ENCODE peak calls at places on chromosomes 2 and 18, in nine cellular contexts. One of them, this sample, is unnamed.

GRCh38 chr2:226583715-226584114 is 215.9 kb downstream of the IRS1 start:
- DNase-seq in pancreas: no peak
- DNase-seq in epithelial cell of proximal tubule: peak; percentile 95
- DNase-seq in neural crest cell: no peak
- DNase-seq in tibial nerve: no peak
- DNase-seq in GM20000: no peak
- DNase-seq in foreskin keratinocyte: peak; percentile 83
- DNase-seq in IMR-90: peak; percentile 89
- DNase-seq in endothelial cell: no peak
- DNase-seq in this sample: no peak

GRCh38 chr18:45802814-45803492 is 22.5 kb upstream of the SIGLEC15 start:
- DNase-seq in pancreas: no peak
- DNase-seq in epithelial cell of proximal tubule: peak; percentile 90
- DNase-seq in neural crest cell: no peak
- DNase-seq in tibial nerve: no peak
- DNase-seq in GM20000: no peak
- DNase-seq in foreskin keratinocyte: peak; percentile 97
- DNase-seq in IMR-90: peak; percentile 99
- DNase-seq in endothelial cell: no peak
- DNase-seq in this sample: no peak

GRCh38 chr2:46764547-46764946 is 151.1 kb downstream of the MCFD2 start:
- DNase-seq in pancreas: no peak
- DNase-seq in epithelial cell of proximal tubule: no peak
- DNase-seq in neural crest cell: no peak
- DNase-seq in tibial nerve: no peak
- DNase-seq in GM20000: no peak
- DNase-seq in foreskin keratinocyte: no peak
- DNase-seq in IMR-90: no peak
- DNase-seq in endothelial cell: no peak
- DNase-seq in this sample: no peak

GRCh38 chr18:77071711-77072292 is 60.8 kb downstream of the MBP start:
- DNase-seq in pancreas: no peak
- DNase-seq in epithelial cell of proximal tubule: no peak
- DNase-seq in neural crest cell: no peak
- DNase-seq in tibial nerve: peak; percentile 52
- DNase-seq in GM20000: no peak
- DNase-seq in foreskin keratinocyte: peak; percentile 76
- DNase-seq in IMR-90: peak; percentile 100
- DNase-seq in endothelial cell: no peak
- DNase-seq in this sample: no peak

GRCh38 chr18:79910563-79910962 is 40.9 kb downstream of the SLC66A2 start:
- DNase-seq in pancreas: no peak
- DNase-seq in epithelial cell of proximal tubule: no peak
- DNase-seq in neural crest cell: no peak
- DNase-seq in tibial nerve: no peak
- DNase-seq in GM20000: no peak
- DNase-seq in foreskin keratinocyte: no peak
- DNase-seq in IMR-90: no peak
- DNase-seq in endothelial cell: no peak
- DNase-seq in this sample: no peak

GRCh38 chr2:101330253-101330921 is 21.9 kb upstream of the RNF149 start:
- DNase-seq in pancreas: peak; percentile 61
- DNase-seq in epithelial cell of proximal tubule: no peak
- DNase-seq in neural crest cell: peak; percentile 47
- DNase-seq in tibial nerve: no peak
- DNase-seq in GM20000: no peak
- DNase-seq in foreskin keratinocyte: peak; percentile 50
- DNase-seq in IMR-90: no peak
- DNase-seq in endothelial cell: peak; percentile 42
- DNase-seq in this sample: no peak

GRCh38 chr2:62741954-62742722 is 36.6 kb downstream of the EHBP1 start:
- DNase-seq in pancreas: no peak
- DNase-seq in epithelial cell of proximal tubule: no peak
- DNase-seq in neural crest cell: no peak
- DNase-seq in tibial nerve: no peak
- DNase-seq in GM20000: no peak
- DNase-seq in foreskin keratinocyte: peak; percentile 12
- DNase-seq in IMR-90: no peak
- DNase-seq in endothelial cell: no peak
- DNase-seq in this sample: no peak

GRCh38 chr2:225667465-225667864 is 268.0 kb downstream of the NYAP2 start:
- DNase-seq in pancreas: no peak
- DNase-seq in epithelial cell of proximal tubule: no peak
- DNase-seq in neural crest cell: no peak
- DNase-seq in tibial nerve: no peak
- DNase-seq in GM20000: no peak
- DNase-seq in foreskin keratinocyte: peak; percentile 48
- DNase-seq in IMR-90: no peak
- DNase-seq in endothelial cell: no peak
- DNase-seq in this sample: no peak

GRCh38 chr2:64488050-64488974 is 34.4 kb downstream of the LGALSL start:
- DNase-seq in pancreas: peak; percentile 90
- DNase-seq in epithelial cell of proximal tubule: no peak
- DNase-seq in neural crest cell: peak; percentile 87
- DNase-seq in tibial nerve: peak; percentile 66
- DNase-seq in GM20000: peak; percentile 71
- DNase-seq in foreskin keratinocyte: peak; percentile 39
- DNase-seq in IMR-90: peak; percentile 42
- DNase-seq in endothelial cell: peak; percentile 77
- DNase-seq in this sample: peak; percentile 83

GRCh38 chr2:9984217-9984739 is 32.8 kb downstream of the GRHL1 start:
- DNase-seq in pancreas: no peak
- DNase-seq in epithelial cell of proximal tubule: no peak
- DNase-seq in neural crest cell: no peak
- DNase-seq in tibial nerve: no peak
- DNase-seq in GM20000: peak; percentile 67
- DNase-seq in foreskin keratinocyte: peak; percentile 25
- DNase-seq in IMR-90: peak; percentile 48
- DNase-seq in endothelial cell: no peak
- DNase-seq in this sample: no peak

GRCh38 chr2:232542715-232543467 is 3.4 kb downstream of the CHRNG start:
- DNase-seq in pancreas: no peak
- DNase-seq in epithelial cell of proximal tubule: no peak
- DNase-seq in neural crest cell: no peak
- DNase-seq in tibial nerve: no peak
- DNase-seq in GM20000: no peak
- DNase-seq in foreskin keratinocyte: no peak
- DNase-seq in IMR-90: no peak
- DNase-seq in endothelial cell: no peak
- DNase-seq in this sample: no peak

GRCh38 chr2:57720728-57721627 is 325.6 kb upstream of the VRK2 start:
- DNase-seq in pancreas: no peak
- DNase-seq in epithelial cell of proximal tubule: peak; percentile 47
- DNase-seq in neural crest cell: peak; percentile 51
- DNase-seq in tibial nerve: peak; percentile 14
- DNase-seq in GM20000: peak; percentile 57
- DNase-seq in foreskin keratinocyte: peak; percentile 72
- DNase-seq in IMR-90: peak; percentile 52
- DNase-seq in endothelial cell: peak; percentile 56
- DNase-seq in this sample: peak; percentile 26

GRCh38 chr18:55515946-55516710 is 71.9 kb downstream of the TCF4 start:
- DNase-seq in pancreas: no peak
- DNase-seq in epithelial cell of proximal tubule: no peak
- DNase-seq in neural crest cell: no peak
- DNase-seq in tibial nerve: no peak
- DNase-seq in GM20000: no peak
- DNase-seq in foreskin keratinocyte: no peak
- DNase-seq in IMR-90: peak; percentile 84
- DNase-seq in endothelial cell: no peak
- DNase-seq in this sample: no peak

GRCh38 chr2:112482309-112483046 is 522 bp downstream of the TTL start:
- DNase-seq in pancreas: peak; percentile 73
- DNase-seq in epithelial cell of proximal tubule: no peak
- DNase-seq in neural crest cell: peak; percentile 39
- DNase-seq in tibial nerve: no peak
- DNase-seq in GM20000: peak; percentile 56
- DNase-seq in foreskin keratinocyte: peak; percentile 34
- DNase-seq in IMR-90: peak; percentile 42
- DNase-seq in endothelial cell: peak; percentile 35
- DNase-seq in this sample: no peak

GRCh38 chr2:174614261-174614660 is 16.7 kb upstream of the WIPF1 start:
- DNase-seq in pancreas: no peak
- DNase-seq in epithelial cell of proximal tubule: no peak
- DNase-seq in neural crest cell: no peak
- DNase-seq in tibial nerve: no peak
- DNase-seq in GM20000: no peak
- DNase-seq in foreskin keratinocyte: peak; percentile 85
- DNase-seq in IMR-90: peak; percentile 81
- DNase-seq in endothelial cell: no peak
- DNase-seq in this sample: no peak

GRCh38 chr2:137178955-137179377 is 413.6 kb downstream of the THSD7B start:
- DNase-seq in pancreas: no peak
- DNase-seq in epithelial cell of proximal tubule: no peak
- DNase-seq in neural crest cell: no peak
- DNase-seq in tibial nerve: no peak
- DNase-seq in GM20000: no peak
- DNase-seq in foreskin keratinocyte: peak; percentile 84
- DNase-seq in IMR-90: no peak
- DNase-seq in endothelial cell: no peak
- DNase-seq in this sample: no peak

DNA sequence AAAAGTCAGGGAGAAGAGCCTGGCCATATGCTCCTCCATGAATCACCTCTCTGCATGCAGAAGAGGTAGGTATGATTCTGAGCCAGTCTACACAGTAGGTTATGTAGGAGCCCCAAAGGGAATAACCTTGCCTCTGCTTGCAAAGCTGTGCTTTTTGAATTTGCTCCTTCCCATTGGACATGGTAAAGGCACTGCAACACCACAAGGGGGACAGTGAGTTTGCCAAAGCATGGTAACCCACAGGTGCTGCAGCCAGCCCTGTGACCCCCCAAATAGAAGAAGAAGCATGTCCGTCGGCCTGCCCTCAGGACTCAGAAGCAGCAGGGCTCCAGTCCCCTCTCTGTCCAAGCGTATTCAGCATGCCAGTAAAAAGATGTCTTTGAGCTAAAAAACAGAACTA is 51.0 kb upstream of the BCL2L11 start:
- DNase-seq in pancreas: no peak
- DNase-seq in epithelial cell of proximal tubule: no peak
- DNase-seq in neural crest cell: no peak
- DNase-seq in tibial nerve: no peak
- DNase-seq in GM20000: no peak
- DNase-seq in foreskin keratinocyte: no peak
- DNase-seq in IMR-90: no peak
- DNase-seq in endothelial cell: no peak
- DNase-seq in this sample: no peak
- TF ChIP-seq CTCF in pancreas: no peak
- TF ChIP-seq CTCF in epithelial cell of proximal tubule: peak; percentile 42
- TF ChIP-seq CTCF in neural crest cell: peak; percentile 38
- TF ChIP-seq CTCF in tibial nerve: no peak
- TF ChIP-seq CTCF in GM20000: no peak
- TF ChIP-seq CTCF in foreskin keratinocyte: peak; percentile 23
- TF ChIP-seq CTCF in IMR-90: no peak
- TF ChIP-seq CTCF in endothelial cell: peak; percentile 23
- TF ChIP-seq CTCF in this sample: no peak

DNA sequence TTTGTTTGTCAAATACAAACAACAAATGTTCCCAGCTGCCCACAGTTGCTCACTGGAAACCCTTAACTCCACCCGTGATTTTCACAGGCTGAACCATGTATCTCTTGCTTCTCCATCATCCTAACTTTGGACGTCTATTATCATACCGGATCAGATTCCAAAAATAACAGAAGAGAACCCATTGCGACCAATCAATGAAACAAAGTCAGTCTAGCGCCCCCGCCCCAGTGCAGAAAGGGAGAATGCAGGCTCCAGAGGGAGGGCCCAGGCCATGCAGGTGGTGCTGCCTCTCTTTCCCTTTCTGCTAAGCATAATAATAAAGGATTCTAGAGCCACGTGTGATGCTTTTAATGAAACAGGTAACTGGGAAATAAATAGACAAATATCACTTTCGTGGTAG is 24.1 kb downstream of the COLEC12 start:
- DNase-seq in pancreas: no peak
- DNase-seq in epithelial cell of proximal tubule: no peak
- DNase-seq in neural crest cell: no peak
- DNase-seq in tibial nerve: no peak
- DNase-seq in GM20000: no peak
- DNase-seq in foreskin keratinocyte: no peak
- DNase-seq in IMR-90: no peak
- DNase-seq in endothelial cell: no peak
- DNase-seq in this sample: no peak
- TF ChIP-seq CTCF in pancreas: no peak
- TF ChIP-seq CTCF in epithelial cell of proximal tubule: peak; percentile 7
- TF ChIP-seq CTCF in neural crest cell: no peak
- TF ChIP-seq CTCF in tibial nerve: no peak
- TF ChIP-seq CTCF in GM20000: no peak
- TF ChIP-seq CTCF in foreskin keratinocyte: no peak
- TF ChIP-seq CTCF in IMR-90: no peak
- TF ChIP-seq CTCF in endothelial cell: no peak
- TF ChIP-seq CTCF in this sample: no peak

GRCh38 chr2:19457809-19458208 is 99.4 kb upstream of the OSR1 start:
- DNase-seq in pancreas: no peak
- DNase-seq in epithelial cell of proximal tubule: no peak
- DNase-seq in neural crest cell: no peak
- DNase-seq in tibial nerve: no peak
- DNase-seq in GM20000: no peak
- DNase-seq in foreskin keratinocyte: no peak
- DNase-seq in IMR-90: no peak
- DNase-seq in endothelial cell: no peak
- DNase-seq in this sample: no peak
- TF ChIP-seq CTCF in pancreas: no peak
- TF ChIP-seq CTCF in epithelial cell of proximal tubule: no peak
- TF ChIP-seq CTCF in neural crest cell: no peak
- TF ChIP-seq CTCF in tibial nerve: no peak
- TF ChIP-seq CTCF in GM20000: no peak
- TF ChIP-seq CTCF in foreskin keratinocyte: no peak
- TF ChIP-seq CTCF in IMR-90: no peak
- TF ChIP-seq CTCF in endothelial cell: no peak
- TF ChIP-seq CTCF in this sample: no peak

GRCh38 chr2:16218161-16218560 is 277.8 kb downstream of the MYCN start:
- DNase-seq in pancreas: no peak
- DNase-seq in epithelial cell of proximal tubule: no peak
- DNase-seq in neural crest cell: no peak
- DNase-seq in tibial nerve: no peak
- DNase-seq in GM20000: no peak
- DNase-seq in foreskin keratinocyte: no peak
- DNase-seq in IMR-90: no peak
- DNase-seq in endothelial cell: no peak
- DNase-seq in this sample: no peak

GRCh38 chr2:16219292-16219975 is 279.1 kb downstream of the MYCN start:
- DNase-seq in pancreas: no peak
- DNase-seq in epithelial cell of proximal tubule: no peak
- DNase-seq in neural crest cell: no peak
- DNase-seq in tibial nerve: no peak
- DNase-seq in GM20000: no peak
- DNase-seq in foreskin keratinocyte: no peak
- DNase-seq in IMR-90: no peak
- DNase-seq in endothelial cell: no peak
- DNase-seq in this sample: no peak

GRCh38 chr2:16216555-16216938 is 276.2 kb downstream of the MYCN start:
- DNase-seq in pancreas: no peak
- DNase-seq in epithelial cell of proximal tubule: no peak
- DNase-seq in neural crest cell: no peak
- DNase-seq in tibial nerve: no peak
- DNase-seq in GM20000: no peak
- DNase-seq in foreskin keratinocyte: no peak
- DNase-seq in IMR-90: no peak
- DNase-seq in endothelial cell: no peak
- DNase-seq in this sample: no peak

GRCh38 chr2:16217271-16217670 is 276.9 kb downstream of the MYCN start:
- DNase-seq in pancreas: no peak
- DNase-seq in epithelial cell of proximal tubule: no peak
- DNase-seq in neural crest cell: no peak
- DNase-seq in tibial nerve: no peak
- DNase-seq in GM20000: no peak
- DNase-seq in foreskin keratinocyte: no peak
- DNase-seq in IMR-90: no peak
- DNase-seq in endothelial cell: no peak
- DNase-seq in this sample: no peak

GRCh38 chr2:16218651-16219050 is 278.3 kb downstream of the MYCN start:
- DNase-seq in pancreas: no peak
- DNase-seq in epithelial cell of proximal tubule: no peak
- DNase-seq in neural crest cell: peak; percentile 50
- DNase-seq in tibial nerve: no peak
- DNase-seq in GM20000: peak; percentile 42
- DNase-seq in foreskin keratinocyte: no peak
- DNase-seq in IMR-90: no peak
- DNase-seq in endothelial cell: peak; percentile 50
- DNase-seq in this sample: no peak
- TF ChIP-seq CTCF in pancreas: no peak
- TF ChIP-seq CTCF in epithelial cell of proximal tubule: peak; percentile 46
- TF ChIP-seq CTCF in neural crest cell: peak; percentile 66
- TF ChIP-seq CTCF in tibial nerve: no peak
- TF ChIP-seq CTCF in GM20000: peak; percentile 7
- TF ChIP-seq CTCF in foreskin keratinocyte: peak; percentile 36
- TF ChIP-seq CTCF in IMR-90: no peak
- TF ChIP-seq CTCF in endothelial cell: peak; percentile 23
- TF ChIP-seq CTCF in this sample: no peak